ENCODE peak calls at places on chromosome 15, in five cellular contexts. One of them, this sample, is unnamed.

GRCh38 chr15:85722374-85722773 is 72.4 kb downstream of the KLHL25 start:
- DNase-seq in H1: no peak
- DNase-seq in K562: no peak
- DNase-seq in HepG2: no peak
- DNase-seq in GM12878: no peak
- DNase-seq in this sample: no peak

GRCh38 chr15:59622289-59622688 is 10.7 kb downstream of the GCNT3 start:
- DNase-seq in H1: peak
- DNase-seq in K562: peak
- DNase-seq in HepG2: peak
- DNase-seq in GM12878: no peak
- DNase-seq in this sample: peak

GRCh38 chr15:67914537-67915373 is 74.9 kb upstream of the RNU6-1 start:
- DNase-seq in H1: peak
- DNase-seq in K562: peak
- DNase-seq in HepG2: peak
- DNase-seq in GM12878: no peak
- DNase-seq in this sample: peak

GRCh38 chr15:96326551-96327154 is 3.8 kb upstream of the NR2F2 start:
- DNase-seq in H1: no peak
- DNase-seq in K562: peak
- DNase-seq in HepG2: no peak
- DNase-seq in GM12878: no peak
- DNase-seq in this sample: peak

GRCh38 chr15:89533861-89534544 is 37.6 kb upstream of the RHCG start:
- DNase-seq in H1: no peak
- DNase-seq in K562: no peak
- DNase-seq in HepG2: no peak
- DNase-seq in GM12878: no peak
- DNase-seq in this sample: no peak

GRCh38 chr15:90637693-90638092 is 79.5 kb upstream of the BLM start:
- DNase-seq in H1: no peak
- DNase-seq in K562: no peak
- DNase-seq in HepG2: no peak
- DNase-seq in GM12878: no peak
- DNase-seq in this sample: no peak

GRCh38 chr15:66802087-66803001 is 100.3 kb downstream of the SMAD6 start:
- DNase-seq in H1: no peak
- DNase-seq in K562: peak
- DNase-seq in HepG2: no peak
- DNase-seq in GM12878: no peak
- DNase-seq in this sample: no peak

GRCh38 chr15:66006986-66007385 is 137.7 kb downstream of the RAB11A start:
- DNase-seq in H1: no peak
- DNase-seq in K562: no peak
- DNase-seq in HepG2: no peak
- DNase-seq in GM12878: no peak
- DNase-seq in this sample: no peak

GRCh38 chr15:68885070-68885469 is 45.3 kb upstream of the SPESP1 start:
- DNase-seq in H1: no peak
- DNase-seq in K562: no peak
- DNase-seq in HepG2: no peak
- DNase-seq in GM12878: no peak
- DNase-seq in this sample: peak

GRCh38 chr15:26050979-26051378 is 187.9 kb upstream of the ATP10A start:
- DNase-seq in H1: no peak
- DNase-seq in K562: no peak
- DNase-seq in HepG2: no peak
- DNase-seq in GM12878: no peak
- DNase-seq in this sample: no peak

GRCh38 chr15:82313446-82313845 is 35.8 kb downstream of the GOLGA6L10 start:
- DNase-seq in H1: peak
- DNase-seq in K562: no peak
- DNase-seq in HepG2: no peak
- DNase-seq in GM12878: no peak
- DNase-seq in this sample: no peak
- TF ChIP-seq ATF2 in H1: no peak
- TF ChIP-seq ATF2 in K562: no peak
- TF ChIP-seq ATF2 in HepG2: no peak
- TF ChIP-seq ATF2 in GM12878: no peak
- TF ChIP-seq ATF2 in this sample: no peak

GRCh38 chr15:63021031-63021430 is 21.5 kb upstream of the TPM1 start:
- DNase-seq in H1: no peak
- DNase-seq in K562: no peak
- DNase-seq in HepG2: no peak
- DNase-seq in GM12878: no peak
- DNase-seq in this sample: no peak
- TF ChIP-seq CREB1 in H1: no peak
- TF ChIP-seq CREB1 in K562: no peak
- TF ChIP-seq CREB1 in HepG2: no peak
- TF ChIP-seq CREB1 in GM12878: no peak
- TF ChIP-seq CREB1 in this sample: no peak

GRCh38 chr15:99125061-99125990 is 20.4 kb downstream of the SYNM start:
- DNase-seq in H1: no peak
- DNase-seq in K562: peak
- DNase-seq in HepG2: no peak
- DNase-seq in GM12878: no peak
- DNase-seq in this sample: no peak
- TF ChIP-seq ATF2 in H1: no peak
- TF ChIP-seq ATF2 in K562: no peak
- TF ChIP-seq ATF2 in HepG2: no peak
- TF ChIP-seq ATF2 in GM12878: no peak
- TF ChIP-seq ATF2 in this sample: no peak

DNA sequence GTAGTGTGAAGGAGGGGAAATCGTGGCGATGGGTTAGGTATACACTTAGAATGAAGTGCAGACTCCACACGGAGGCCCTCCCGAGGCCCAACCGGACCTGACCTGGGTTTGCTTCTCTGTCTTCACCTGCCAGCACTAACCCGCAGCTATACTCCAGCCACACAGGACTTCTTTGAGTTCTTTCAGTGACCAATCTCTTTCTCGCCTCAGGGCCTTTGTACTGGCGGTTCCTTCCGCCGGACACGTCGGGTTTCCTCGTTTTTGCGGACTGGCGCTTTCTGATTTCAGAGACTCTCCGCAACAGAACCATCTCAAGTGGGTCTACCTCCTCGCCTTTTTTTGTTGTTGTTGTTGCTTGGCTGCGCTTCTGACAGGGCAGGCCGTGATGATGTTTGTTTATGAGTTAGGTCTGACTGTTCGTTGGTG is at the start of gene NEIL1:
- DNase-seq in H1: no peak
- DNase-seq in K562: no peak
- DNase-seq in HepG2: no peak
- DNase-seq in GM12878: no peak
- DNase-seq in this sample: no peak
- TF ChIP-seq CREB1 in H1: no peak
- TF ChIP-seq CREB1 in K562: no peak
- TF ChIP-seq CREB1 in HepG2: no peak
- TF ChIP-seq CREB1 in GM12878: no peak
- TF ChIP-seq CREB1 in this sample: no peak

DNA sequence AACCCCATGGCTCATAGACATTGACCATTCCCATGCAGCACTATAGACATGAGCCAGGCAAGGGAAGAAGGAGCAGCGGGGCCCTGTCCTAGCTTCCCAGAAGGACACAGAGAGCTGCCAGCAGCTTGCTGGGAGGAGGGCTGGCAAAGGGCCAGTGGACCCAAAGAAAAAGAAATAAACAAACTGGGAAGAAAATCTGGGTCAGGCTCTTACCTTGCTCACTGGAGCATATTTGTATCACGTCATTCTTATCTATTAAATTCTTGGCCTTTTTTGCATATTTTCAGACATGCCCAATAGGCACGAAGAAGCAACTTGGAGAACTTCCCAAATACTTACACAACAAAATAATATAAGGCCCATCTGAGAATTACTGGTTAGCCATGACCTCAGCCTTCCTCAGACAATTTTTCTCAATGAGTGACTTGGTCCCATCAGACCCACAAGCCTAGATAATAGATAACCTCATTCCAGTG is 28.4 kb downstream of the RASGRP1 start:
- DNase-seq in H1: no peak
- DNase-seq in K562: no peak
- DNase-seq in HepG2: no peak
- DNase-seq in GM12878: no peak
- DNase-seq in this sample: no peak
- TF ChIP-seq ATF2 in H1: no peak
- TF ChIP-seq ATF2 in K562: no peak
- TF ChIP-seq ATF2 in HepG2: no peak
- TF ChIP-seq ATF2 in GM12878: no peak
- TF ChIP-seq ATF2 in this sample: no peak

DNA sequence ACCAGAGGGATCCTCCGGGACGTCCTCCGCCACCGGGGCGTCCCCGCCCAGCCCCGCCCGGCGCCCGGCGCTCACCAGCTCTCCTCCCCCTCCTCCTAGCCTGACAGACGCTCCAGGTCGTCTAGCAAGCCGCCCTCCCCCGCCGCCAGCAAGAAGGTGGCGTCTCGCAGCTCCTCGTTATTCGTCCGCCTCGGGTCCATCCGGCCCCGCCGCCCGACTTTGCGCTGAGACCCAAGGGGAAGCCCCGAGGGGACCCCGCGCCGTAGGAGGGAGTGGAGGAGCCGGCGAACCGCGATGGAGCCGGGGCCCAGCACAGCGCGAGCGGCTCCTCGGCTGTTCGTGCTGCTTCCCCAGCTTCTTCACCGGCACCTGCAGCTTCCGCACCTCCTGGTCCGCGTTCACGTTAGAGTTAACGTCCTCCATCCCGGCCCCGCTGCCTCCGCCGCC is 26.3 kb upstream of the MTHFS start:
- DNase-seq in H1: peak
- DNase-seq in K562: peak
- DNase-seq in HepG2: peak
- DNase-seq in GM12878: no peak
- DNase-seq in this sample: peak
- TF ChIP-seq CREB1 in H1: no peak
- TF ChIP-seq CREB1 in K562: no peak
- TF ChIP-seq CREB1 in HepG2: no peak
- TF ChIP-seq CREB1 in GM12878: no peak
- TF ChIP-seq CREB1 in this sample: no peak

GRCh38 chr15:50883903-50884302 is 24.6 kb upstream of the AP4E1 start:
- DNase-seq in H1: no peak
- DNase-seq in K562: peak
- DNase-seq in HepG2: no peak
- DNase-seq in GM12878: peak
- DNase-seq in this sample: no peak
- TF ChIP-seq ATF2 in H1: no peak
- TF ChIP-seq ATF2 in K562: no peak
- TF ChIP-seq ATF2 in HepG2: no peak
- TF ChIP-seq ATF2 in GM12878: no peak
- TF ChIP-seq ATF2 in this sample: no peak

GRCh38 chr15:52256366-52256765 is 39.2 kb downstream of the MYO5C start:
- DNase-seq in H1: peak
- DNase-seq in K562: peak
- DNase-seq in HepG2: peak
- DNase-seq in GM12878: peak
- DNase-seq in this sample: peak

GRCh38 chr15:52255935-52256334 is 39.7 kb downstream of the MYO5C start:
- DNase-seq in H1: no peak
- DNase-seq in K562: no peak
- DNase-seq in HepG2: no peak
- DNase-seq in GM12878: no peak
- DNase-seq in this sample: no peak

GRCh38 chr15:52258461-52258860 is 37.1 kb downstream of the MYO5C start:
- DNase-seq in H1: no peak
- DNase-seq in K562: no peak
- DNase-seq in HepG2: no peak
- DNase-seq in GM12878: no peak
- DNase-seq in this sample: no peak

GRCh38 chr15:52256930-52257733 is 38.5 kb downstream of the MYO5C start:
- DNase-seq in H1: peak
- DNase-seq in K562: no peak
- DNase-seq in HepG2: no peak
- DNase-seq in GM12878: no peak
- DNase-seq in this sample: no peak

GRCh38 chr15:52257734-52258062 is 37.9 kb downstream of the MYO5C start:
- DNase-seq in H1: no peak
- DNase-seq in K562: no peak
- DNase-seq in HepG2: no peak
- DNase-seq in GM12878: no peak
- DNase-seq in this sample: no peak
- TF ChIP-seq CREB1 in H1: no peak
- TF ChIP-seq CREB1 in K562: no peak
- TF ChIP-seq CREB1 in HepG2: no peak
- TF ChIP-seq CREB1 in GM12878: no peak
- TF ChIP-seq CREB1 in this sample: no peak